ENCODE peak calls at places on chromosome 13, in four cellular contexts. One of them, this sample, is unnamed.

GRCh38 chr13:57638147-57638890 is 6.8 kb downstream of the PCDH17 start:
- DNase-seq in cardiac fibroblast: no peak
- DNase-seq in neural crest cell: no peak
- DNase-seq in endothelial cell: no peak
- DNase-seq in this sample: no peak

GRCh38 chr13:37995052-37995451 is 125.5 kb upstream of the TRPC4 start:
- DNase-seq in cardiac fibroblast: peak; percentile 36
- DNase-seq in neural crest cell: no peak
- DNase-seq in endothelial cell: peak; percentile 17
- DNase-seq in this sample: no peak

GRCh38 chr13:76812971-76813691 is 73.1 kb downstream of the KCTD12 start:
- DNase-seq in cardiac fibroblast: peak; percentile 57
- DNase-seq in neural crest cell: no peak
- DNase-seq in endothelial cell: no peak
- DNase-seq in this sample: no peak

GRCh38 chr13:112118451-112119064 is 51.6 kb downstream of the SOX1 start:
- DNase-seq in cardiac fibroblast: no peak
- DNase-seq in neural crest cell: no peak
- DNase-seq in endothelial cell: no peak
- DNase-seq in this sample: no peak

GRCh38 chr13:111882351-111882750 is 184.6 kb upstream of the SOX1 start:
- DNase-seq in cardiac fibroblast: no peak
- DNase-seq in neural crest cell: no peak
- DNase-seq in endothelial cell: no peak
- DNase-seq in this sample: no peak

GRCh38 chr13:34719060-34719875 is 222.8 kb upstream of the NBEA start:
- DNase-seq in cardiac fibroblast: no peak
- DNase-seq in neural crest cell: no peak
- DNase-seq in endothelial cell: no peak
- DNase-seq in this sample: no peak

GRCh38 chr13:35926859-35927530 is 204.2 kb downstream of the DCLK1 start:
- DNase-seq in cardiac fibroblast: peak; percentile 6
- DNase-seq in neural crest cell: no peak
- DNase-seq in endothelial cell: no peak
- DNase-seq in this sample: no peak

GRCh38 chr13:101596803-101597202 is 144.3 kb downstream of the ITGBL1 start:
- DNase-seq in cardiac fibroblast: no peak
- DNase-seq in neural crest cell: no peak
- DNase-seq in endothelial cell: no peak
- DNase-seq in this sample: no peak

GRCh38 chr13:94435604-94436226 is 43.8 kb downstream of the DCT start:
- DNase-seq in cardiac fibroblast: peak; percentile 72
- DNase-seq in neural crest cell: no peak
- DNase-seq in endothelial cell: no peak
- DNase-seq in this sample: no peak

GRCh38 chr13:104256701-104257100 is 1190.5 kb upstream of the SLC10A2 start:
- DNase-seq in cardiac fibroblast: no peak
- DNase-seq in neural crest cell: no peak
- DNase-seq in endothelial cell: no peak
- DNase-seq in this sample: no peak

GRCh38 chr13:71935166-71935840 is 68.3 kb upstream of the DACH1 start:
- DNase-seq in cardiac fibroblast: no peak
- DNase-seq in neural crest cell: no peak
- DNase-seq in endothelial cell: no peak
- DNase-seq in this sample: no peak

GRCh38 chr13:46496086-46496485 is 56.9 kb upstream of the LRCH1 start:
- DNase-seq in cardiac fibroblast: no peak
- DNase-seq in neural crest cell: no peak
- DNase-seq in endothelial cell: no peak
- DNase-seq in this sample: no peak

GRCh38 chr13:56864451-56864850 is 276.3 kb upstream of the PRR20A start:
- DNase-seq in cardiac fibroblast: no peak
- DNase-seq in neural crest cell: no peak
- DNase-seq in endothelial cell: no peak
- DNase-seq in this sample: no peak

GRCh38 chr13:111460548-111461444 is 140.4 kb downstream of the TEX29 start:
- DNase-seq in cardiac fibroblast: peak; percentile 43
- DNase-seq in neural crest cell: peak; percentile 45
- DNase-seq in endothelial cell: peak; percentile 59
- DNase-seq in this sample: no peak

GRCh38 chr13:40770934-40771618 is at the start of gene MRPS31:
- DNase-seq in cardiac fibroblast: peak; percentile 96
- DNase-seq in neural crest cell: peak; percentile 95
- DNase-seq in endothelial cell: peak; percentile 96
- DNase-seq in this sample: peak; percentile 91

GRCh38 chr13:107650081-107650701 is 565.1 kb downstream of the LIG4 start:
- DNase-seq in cardiac fibroblast: peak; percentile 64
- DNase-seq in neural crest cell: peak; percentile 63
- DNase-seq in endothelial cell: peak; percentile 79
- DNase-seq in this sample: peak; percentile 61

GRCh38 chr13:112014857-112015256 is 52.1 kb upstream of the SOX1 start:
- DNase-seq in cardiac fibroblast: no peak
- DNase-seq in neural crest cell: no peak
- DNase-seq in endothelial cell: no peak
- DNase-seq in this sample: no peak

GRCh38 chr13:26457212-26457611 is 100.3 kb upstream of the WASF3 start:
- DNase-seq in cardiac fibroblast: no peak
- DNase-seq in neural crest cell: no peak
- DNase-seq in endothelial cell: no peak
- DNase-seq in this sample: no peak

GRCh38 chr13:21175656-21176194 is 627 bp downstream of the SKA3 start:
- DNase-seq in cardiac fibroblast: peak; percentile 33
- DNase-seq in neural crest cell: no peak
- DNase-seq in endothelial cell: no peak
- DNase-seq in this sample: no peak

GRCh38 chr13:51729853-51730553 is 74.0 kb downstream of the DHRS12 start:
- DNase-seq in cardiac fibroblast: peak; percentile 88
- DNase-seq in neural crest cell: no peak
- DNase-seq in endothelial cell: no peak
- DNase-seq in this sample: no peak

GRCh38 chr13:83546476-83546875 is 335.8 kb downstream of the SLITRK1 start:
- DNase-seq in cardiac fibroblast: peak; percentile 9
- DNase-seq in neural crest cell: no peak
- DNase-seq in endothelial cell: no peak
- DNase-seq in this sample: no peak

GRCh38 chr13:21324793-21325192 is 134.3 kb downstream of the ZDHHC20 start:
- DNase-seq in cardiac fibroblast: no peak
- DNase-seq in neural crest cell: no peak
- DNase-seq in endothelial cell: no peak
- DNase-seq in this sample: no peak

GRCh38 chr13:46622918-46623256 is 69.9 kb downstream of the LRCH1 start:
- DNase-seq in cardiac fibroblast: peak; percentile 88
- DNase-seq in neural crest cell: no peak
- DNase-seq in endothelial cell: no peak
- DNase-seq in this sample: no peak

GRCh38 chr13:41720839-41721561 is 239.9 kb downstream of the VWA8 start:
- DNase-seq in cardiac fibroblast: no peak
- DNase-seq in neural crest cell: no peak
- DNase-seq in endothelial cell: no peak
- DNase-seq in this sample: no peak

GRCh38 chr13:80483157-80483556 is 142.2 kb upstream of the SPRY2 start:
- DNase-seq in cardiac fibroblast: no peak
- DNase-seq in neural crest cell: no peak
- DNase-seq in endothelial cell: no peak
- DNase-seq in this sample: no peak

GRCh38 chr13:91111476-91112190 is 235.9 kb upstream of the MIR17HG start:
- DNase-seq in cardiac fibroblast: no peak
- DNase-seq in neural crest cell: no peak
- DNase-seq in endothelial cell: no peak
- DNase-seq in this sample: no peak

GRCh38 chr13:79682164-79682563 is 201.2 kb downstream of the NDFIP2 start:
- DNase-seq in cardiac fibroblast: no peak
- DNase-seq in neural crest cell: no peak
- DNase-seq in endothelial cell: no peak
- DNase-seq in this sample: no peak

GRCh38 chr13:87147076-87147475 is 524.1 kb upstream of the SLITRK5 start:
- DNase-seq in cardiac fibroblast: no peak
- DNase-seq in neural crest cell: no peak
- DNase-seq in endothelial cell: no peak
- DNase-seq in this sample: no peak

GRCh38 chr13:41008349-41008980 is 10.7 kb downstream of the ELF1 start:
- DNase-seq in cardiac fibroblast: peak; percentile 54
- DNase-seq in neural crest cell: no peak
- DNase-seq in endothelial cell: no peak
- DNase-seq in this sample: no peak

GRCh38 chr13:80161219-80161618 is 179.7 kb downstream of the SPRY2 start:
- DNase-seq in cardiac fibroblast: no peak
- DNase-seq in neural crest cell: no peak
- DNase-seq in endothelial cell: no peak
- DNase-seq in this sample: no peak

GRCh38 chr13:112193463-112194166 is 126.7 kb downstream of the SOX1 start:
- DNase-seq in cardiac fibroblast: no peak
- DNase-seq in neural crest cell: no peak
- DNase-seq in endothelial cell: no peak
- DNase-seq in this sample: no peak

GRCh38 chr13:27055501-27055900 is 116.1 kb downstream of the USP12 start:
- DNase-seq in cardiac fibroblast: no peak
- DNase-seq in neural crest cell: no peak
- DNase-seq in endothelial cell: no peak
- DNase-seq in this sample: no peak

GRCh38 chr13:109251958-109252357 is 534.4 kb downstream of the IRS2 start:
- DNase-seq in cardiac fibroblast: no peak
- DNase-seq in neural crest cell: no peak
- DNase-seq in endothelial cell: no peak
- DNase-seq in this sample: no peak

GRCh38 chr13:95552539-95553270 is at the start of gene CLDN10:
- DNase-seq in cardiac fibroblast: no peak
- DNase-seq in neural crest cell: peak; percentile 71
- DNase-seq in endothelial cell: peak; percentile 78
- DNase-seq in this sample: peak; percentile 60

GRCh38 chr13:24275041-24275440 is 34.3 kb upstream of the C1QTNF9 start:
- DNase-seq in cardiac fibroblast: no peak
- DNase-seq in neural crest cell: no peak
- DNase-seq in endothelial cell: no peak
- DNase-seq in this sample: no peak
- TF ChIP-seq CTCF in cardiac fibroblast: no peak
- TF ChIP-seq CTCF in neural crest cell: no peak
- TF ChIP-seq CTCF in endothelial cell: no peak
- TF ChIP-seq CTCF in this sample: no peak

GRCh38 chr13:30928971-30929370 is 3.5 kb upstream of the TEX26 start:
- DNase-seq in cardiac fibroblast: no peak
- DNase-seq in neural crest cell: no peak
- DNase-seq in endothelial cell: no peak
- DNase-seq in this sample: no peak

GRCh38 chr13:30934803-30935202 is 2.3 kb downstream of the TEX26 start:
- DNase-seq in cardiac fibroblast: no peak
- DNase-seq in neural crest cell: no peak
- DNase-seq in endothelial cell: no peak
- DNase-seq in this sample: no peak

GRCh38 chr13:30933334-30933681 is 852 bp downstream of the TEX26 start:
- DNase-seq in cardiac fibroblast: no peak
- DNase-seq in neural crest cell: no peak
- DNase-seq in endothelial cell: no peak
- DNase-seq in this sample: no peak

GRCh38 chr13:30934381-30934780 is 1.9 kb downstream of the TEX26 start:
- DNase-seq in cardiac fibroblast: no peak
- DNase-seq in neural crest cell: no peak
- DNase-seq in endothelial cell: no peak
- DNase-seq in this sample: no peak

GRCh38 chr13:30932481-30933333 is at the start of gene TEX26:
- DNase-seq in cardiac fibroblast: peak; percentile 41
- DNase-seq in neural crest cell: peak; percentile 54
- DNase-seq in endothelial cell: peak; percentile 74
- DNase-seq in this sample: peak; percentile 28
- TF ChIP-seq CTCF in cardiac fibroblast: peak; percentile 28
- TF ChIP-seq CTCF in neural crest cell: no peak
- TF ChIP-seq CTCF in endothelial cell: no peak
- TF ChIP-seq CTCF in this sample: peak; percentile 35

GRCh38 chr13:49125964-49126363 is 94.2 kb upstream of the MLNR start:
- DNase-seq in cardiac fibroblast: no peak
- DNase-seq in neural crest cell: no peak
- DNase-seq in endothelial cell: no peak
- DNase-seq in this sample: no peak

GRCh38 chr13:49124693-49125304 is 95.3 kb upstream of the MLNR start:
- DNase-seq in cardiac fibroblast: no peak
- DNase-seq in neural crest cell: no peak
- DNase-seq in endothelial cell: no peak
- DNase-seq in this sample: no peak
- TF ChIP-seq CTCF in cardiac fibroblast: no peak
- TF ChIP-seq CTCF in neural crest cell: no peak
- TF ChIP-seq CTCF in endothelial cell: no peak
- TF ChIP-seq CTCF in this sample: no peak

GRCh38 chr13:113207890-113208423 is 512 bp downstream of the PCID2 start:
- DNase-seq in cardiac fibroblast: peak; percentile 65
- DNase-seq in neural crest cell: no peak
- DNase-seq in endothelial cell: peak; percentile 63
- DNase-seq in this sample: peak; percentile 25
- TF ChIP-seq CTCF in cardiac fibroblast: no peak
- TF ChIP-seq CTCF in neural crest cell: no peak
- TF ChIP-seq CTCF in endothelial cell: no peak
- TF ChIP-seq CTCF in this sample: no peak

DNA sequence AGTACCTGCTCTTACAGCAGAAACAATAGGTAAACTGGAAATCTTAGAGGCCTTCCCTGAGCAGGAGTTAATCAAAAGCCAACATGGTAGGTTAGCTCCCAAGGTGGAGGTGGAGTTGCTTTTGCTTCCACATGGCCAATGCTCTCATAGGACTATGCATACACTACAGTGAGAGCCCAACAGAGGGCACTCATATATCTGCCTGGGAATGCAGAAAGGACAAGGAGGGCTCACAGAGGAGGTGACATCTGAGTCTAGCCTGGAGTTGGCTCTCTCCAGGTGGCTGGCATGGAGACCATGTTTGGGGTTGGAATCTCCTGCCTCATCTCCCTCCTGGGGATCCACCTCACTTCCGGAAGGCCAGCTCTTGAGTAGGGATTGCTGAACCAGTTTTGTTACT is 34.6 kb downstream of the ATP8A2 start:
- DNase-seq in cardiac fibroblast: no peak
- DNase-seq in neural crest cell: no peak
- DNase-seq in endothelial cell: peak; percentile 12
- DNase-seq in this sample: no peak
- TF ChIP-seq CTCF in cardiac fibroblast: no peak
- TF ChIP-seq CTCF in neural crest cell: no peak
- TF ChIP-seq CTCF in endothelial cell: no peak
- TF ChIP-seq CTCF in this sample: peak; percentile 13

GRCh38 chr13:70723732-70724131 is 615.5 kb upstream of the KLHL1 start:
- DNase-seq in cardiac fibroblast: no peak
- DNase-seq in neural crest cell: no peak
- DNase-seq in endothelial cell: no peak
- DNase-seq in this sample: no peak
- TF ChIP-seq CTCF in cardiac fibroblast: no peak
- TF ChIP-seq CTCF in neural crest cell: peak; percentile 54
- TF ChIP-seq CTCF in endothelial cell: peak; percentile 13
- TF ChIP-seq CTCF in this sample: peak; percentile 48

GRCh38 chr13:78241278-78241919 is 322.8 kb upstream of the EDNRB start:
- DNase-seq in cardiac fibroblast: peak; percentile 44
- DNase-seq in neural crest cell: peak; percentile 62
- DNase-seq in endothelial cell: peak; percentile 66
- DNase-seq in this sample: peak; percentile 30
- TF ChIP-seq CTCF in cardiac fibroblast: peak; percentile 73
- TF ChIP-seq CTCF in neural crest cell: peak; percentile 81
- TF ChIP-seq CTCF in endothelial cell: peak; percentile 75
- TF ChIP-seq CTCF in this sample: peak; percentile 86

This sample was measured in progenitor cell of endocrine pancreas.